ENCODE peak calls at places on chromosomes 11 and 22, in seven cellular contexts. A is Peyer's patch, N is SK-N-SH, Y is heart right ventricle, T is GM12878, P is IMR-90, V is H9. H is an unnamed sample.

GRCh38 chr11:19672591-19673206 is 39.9 kb upstream of the NAV2 start:
- DNase-seq in V (no peak), T (no peak), Y (no peak), N (no peak), A (no peak), P (no peak), H (no peak)

GRCh38 chr22:17346578-17346977 is 22.7 kb upstream of the CECR2 start:
- DNase-seq in V (no peak), N (no peak), T (no peak), P (no peak), A (no peak), Y (no peak), H (no peak)

GRCh38 chr11:6498121-6498520 is 1.0 kb downstream of the DNHD1 start:
- DNase-seq in P (peak), A (no peak), T (no peak), Y (no peak), V (no peak), N (no peak), H (no peak)

GRCh38 chr11:63180536-63180935 is 36.5 kb upstream of the SLC22A24 start:
- DNase-seq in N (no peak), V (no peak), Y (no peak), T (no peak), A (no peak), P (no peak), H (no peak)

GRCh38 chr11:85874265-85874664 is 19.1 kb downstream of the CCDC83 start:
- DNase-seq in P (peak), N (no peak), Y (no peak), T (no peak), A (no peak), V (no peak), H (no peak)

GRCh38 chr11:88179141-88179540 is 3.9 kb upstream of the RAB38 start:
- DNase-seq in P (peak), T (peak), V (no peak), A (no peak), N (no peak), Y (no peak), H (no peak)

GRCh38 chr11:34972892-34973291 is 56.5 kb downstream of the PDHX start:
- DNase-seq in T (no peak), Y (no peak), A (no peak), V (no peak), N (no peak), P (peak), H (no peak)

GRCh38 chr11:4464216-4465159 is 15.4 kb downstream of the OR52K2 start:
- DNase-seq in T (no peak), A (no peak), P (peak), V (peak), N (no peak), Y (no peak), H (no peak)

GRCh38 chr22:41308054-41308453 is 6.7 kb downstream of the ZC3H7B start:
- DNase-seq in Y (no peak), V (no peak), N (no peak), P (peak), A (no peak), T (no peak), H (peak)

GRCh38 chr11:14908214-14908880 is 16.3 kb upstream of the CYP2R1 start:
- DNase-seq in N (peak), V (peak), T (no peak), P (peak), Y (no peak), A (peak), H (no peak)

GRCh38 chr11:47391077-47391583 is 12.8 kb upstream of the SPI1 start:
- DNase-seq in A (no peak), Y (no peak), T (no peak), P (no peak), N (no peak), V (peak), H (peak)

GRCh38 chr11:86948733-86949132 is 6.5 kb downstream of the FZD4 start:
- DNase-seq in N (no peak), V (no peak), A (no peak), T (no peak), Y (peak), P (no peak), H (no peak)

GRCh38 chr11:64801591-64802369 is 1.2 kb downstream of the MAP4K2 start:
- DNase-seq in P (no peak), Y (no peak), T (no peak), N (peak), V (peak), A (no peak), H (peak)

GRCh38 chr11:34052608-34053160 is 1.2 kb downstream of the CAPRIN1 start:
- DNase-seq in N (peak), P (no peak), A (peak), V (no peak), Y (no peak), T (no peak), H (peak)

GRCh38 chr11:12745787-12746186 is 71.6 kb downstream of the TEAD1 start:
- DNase-seq in N (no peak), T (no peak), P (no peak), Y (no peak), A (no peak), V (no peak), H (no peak)

GRCh38 chr22:34475886-34476285 is 555.6 kb upstream of the LARGE1 start:
- DNase-seq in N (no peak), A (no peak), T (no peak), V (no peak), P (no peak), Y (no peak), H (no peak)

DNA sequence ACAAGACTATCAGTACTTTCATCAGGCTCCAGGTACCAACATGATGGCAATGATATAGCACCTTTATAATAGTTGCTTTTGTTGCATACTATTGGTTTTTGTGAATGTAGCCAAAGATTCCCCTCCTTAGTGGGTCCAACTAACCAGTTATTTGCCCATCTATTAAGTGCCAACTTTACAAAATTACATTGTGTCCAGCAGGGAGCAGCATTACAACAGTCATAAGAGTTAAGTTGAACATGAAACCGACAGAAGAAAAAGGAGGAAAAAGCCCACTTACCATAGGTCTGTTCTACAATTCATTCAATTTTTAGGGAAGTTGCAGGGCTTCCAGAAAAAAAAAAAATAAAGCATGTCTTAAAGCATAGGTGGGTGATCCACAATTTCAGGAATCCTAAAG is 21.6 kb downstream of the IMMP1L start:
- DNase-seq in V (no peak), Y (no peak), A (no peak), T (no peak), P (peak), N (peak), H (no peak)
- TF ChIP-seq CTCF in V (peak), Y (peak), A (no peak), T (peak), P (peak), N (peak), H (peak)

GRCh38 chr11:103948331-103948730 is 88.1 kb upstream of the DDI1 start:
- DNase-seq in T (no peak), N (no peak), V (no peak), A (no peak), Y (no peak), P (no peak), H (no peak)
- H3K27ac ChIP-seq in T (no peak), N (no peak), V (no peak), A (no peak), Y (no peak), P (no peak), H (no peak)

DNA sequence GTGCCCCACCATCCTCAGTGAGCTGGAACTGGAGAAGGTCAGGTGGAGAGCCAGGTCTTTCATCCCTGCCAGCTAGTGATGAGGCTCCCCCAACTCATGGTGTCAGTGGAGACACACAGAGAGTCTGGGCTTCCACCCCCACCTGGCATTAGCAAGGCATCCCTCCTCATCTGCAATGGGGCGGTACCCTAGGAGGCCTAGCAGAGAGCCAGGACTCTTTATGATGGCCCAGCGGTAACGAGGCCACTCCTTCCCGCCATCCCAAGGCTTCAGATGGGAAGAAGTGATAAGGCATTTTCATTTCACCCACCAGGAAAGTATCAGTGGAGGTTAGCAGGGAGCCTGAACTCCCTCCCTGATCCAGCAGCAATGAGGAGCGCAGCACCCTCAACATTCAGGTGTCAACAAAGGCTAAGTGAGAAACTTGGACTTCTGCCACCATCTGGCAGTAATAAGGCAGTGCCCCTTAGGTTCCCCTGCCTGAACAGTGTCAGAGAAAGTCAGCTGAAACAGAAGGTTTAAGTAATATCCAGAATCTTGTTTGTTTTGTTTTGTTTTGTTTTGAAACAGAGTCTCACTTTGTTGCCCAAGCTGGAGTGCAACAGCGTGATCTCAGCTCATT is 40.5 kb upstream of the FBLN1 start:
- DNase-seq in P (no peak), Y (no peak), N (no peak), T (no peak), A (no peak), V (peak), H (no peak)
- TF ChIP-seq CTCF in P (no peak), Y (no peak), N (no peak), T (peak), A (no peak), V (peak), H (no peak)

GRCh38 chr22:45997077-45997774 is 20.3 kb upstream of the WNT7B start:
- DNase-seq in A (peak), N (no peak), Y (peak), V (peak), T (no peak), P (peak), H (peak)
- H3K27ac ChIP-seq in A (peak), N (peak), Y (peak), V (no peak), T (no peak), P (peak), H (peak)

DNA sequence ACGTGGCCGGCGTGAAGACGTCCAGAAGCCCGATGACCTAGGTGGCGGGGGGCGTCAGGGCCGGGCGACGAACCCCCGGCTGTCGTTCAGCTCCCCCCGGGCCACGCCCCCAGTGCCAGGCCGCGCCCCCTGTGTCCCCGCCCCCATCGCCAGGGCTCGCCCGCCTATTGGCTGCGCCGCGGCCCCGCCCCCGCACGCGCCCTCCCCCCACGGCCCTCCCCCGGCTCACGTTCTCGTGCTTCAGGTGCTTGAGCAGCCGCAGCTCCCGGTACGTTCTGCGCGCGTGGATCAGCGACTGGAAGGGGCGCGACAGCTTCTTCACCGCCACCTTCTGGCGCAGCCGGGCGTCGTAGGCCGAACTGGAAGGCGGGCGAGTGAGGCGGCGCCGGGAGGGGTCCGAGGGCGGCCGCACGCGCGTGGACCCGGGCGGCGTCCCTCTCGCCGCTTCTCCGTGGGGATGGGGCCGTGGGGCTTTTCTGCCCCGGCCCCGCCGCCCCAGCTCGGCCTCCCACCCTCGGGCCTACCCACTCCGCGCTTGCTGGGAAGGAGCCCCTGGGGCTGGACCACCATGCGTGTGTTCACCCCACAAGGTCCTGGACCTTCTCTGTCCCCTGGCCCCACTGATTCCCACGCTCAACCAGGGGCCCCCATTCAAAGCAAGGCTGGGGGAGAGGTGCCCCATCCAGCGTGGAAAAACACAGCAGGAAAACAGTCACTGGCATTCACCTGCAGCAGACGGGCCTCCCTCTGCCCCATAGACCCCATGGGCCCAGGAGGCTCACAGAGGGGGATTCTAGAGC is 2.4 kb downstream of the MAPK11 start:
- DNase-seq in V (peak), T (no peak), Y (peak), N (peak), A (no peak), P (peak), H (peak)
- TF ChIP-seq CTCF in V (peak), T (peak), Y (no peak), N (no peak), A (no peak), P (peak), H (no peak)

GRCh38 chr11:132911186-132911585 is 621.1 kb downstream of the OPCML start:
- DNase-seq in Y (no peak), A (no peak), P (peak), N (no peak), V (no peak), T (no peak), H (no peak)

GRCh38 chr11:132913295-132913694 is 619.0 kb downstream of the OPCML start:
- DNase-seq in V (no peak), T (no peak), P (no peak), Y (no peak), A (no peak), N (no peak), H (no peak)

GRCh38 chr11:132913886-132914285 is 618.4 kb downstream of the OPCML start:
- DNase-seq in A (no peak), V (no peak), P (no peak), Y (no peak), N (no peak), T (no peak), H (no peak)

GRCh38 chr11:132910016-132910760 is 622.1 kb downstream of the OPCML start:
- DNase-seq in P (no peak), V (no peak), A (no peak), T (no peak), Y (no peak), N (no peak), H (no peak)

GRCh38 chr11:132914600-132914999 is 617.7 kb downstream of the OPCML start:
- DNase-seq in N (no peak), T (no peak), A (no peak), Y (no peak), V (no peak), P (no peak), H (no peak)
- H3K27ac ChIP-seq in N (no peak), T (no peak), A (no peak), Y (no peak), V (no peak), P (no peak), H (no peak)

DNA sequence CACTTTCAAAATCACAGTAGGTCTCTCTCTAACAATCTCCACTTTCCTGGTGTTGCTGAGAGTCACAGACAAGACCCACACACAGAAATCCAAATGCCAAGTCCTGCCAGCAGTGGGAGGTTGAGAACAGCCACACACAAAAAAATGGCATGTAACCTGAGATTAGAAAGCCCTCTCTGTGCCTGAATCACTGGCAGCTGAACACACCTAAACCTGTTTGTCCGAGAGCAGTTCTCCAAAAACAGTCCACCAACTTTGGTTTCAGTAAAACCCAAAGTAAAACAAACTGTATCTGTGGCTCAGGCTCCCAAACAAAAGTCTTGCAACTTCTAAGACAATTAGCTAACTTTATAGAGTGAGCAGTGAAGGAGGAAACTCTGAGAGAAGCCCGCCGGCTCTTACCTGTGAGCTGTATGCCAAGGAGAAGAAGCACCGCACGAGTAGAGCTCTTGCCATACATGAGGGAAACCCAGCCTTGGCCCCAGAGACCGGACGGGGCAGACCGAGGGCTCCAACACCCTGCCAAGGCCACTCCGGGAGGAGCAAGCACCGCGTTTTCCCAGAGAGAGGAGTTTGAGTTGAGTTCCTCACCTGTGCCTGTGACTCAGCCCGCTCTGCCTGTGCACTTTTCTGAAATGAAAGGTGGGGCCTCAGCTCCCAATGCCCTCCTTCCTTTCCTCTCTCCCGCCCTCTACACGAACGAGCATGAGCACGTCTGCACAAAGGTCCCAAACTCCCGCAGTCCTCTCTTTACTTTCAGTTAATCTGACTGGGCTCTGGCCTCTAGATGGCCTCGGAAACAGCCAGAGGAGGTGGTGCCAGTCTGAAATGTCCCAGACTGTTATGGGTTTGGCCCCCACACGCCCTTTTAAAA is at the start of gene MPZL2:
- DNase-seq in T (no peak), N (no peak), P (no peak), A (no peak), Y (peak), V (peak), H (no peak)
- TF ChIP-seq CTCF in T (no peak), N (no peak), P (no peak), A (no peak), Y (no peak), V (peak), H (no peak)

GRCh38 chr22:49914256-49914655 is 4.0 kb downstream of the ALG12 start:
- DNase-seq in P (no peak), V (no peak), Y (no peak), N (no peak), T (no peak), A (no peak), H (no peak)
- H3K27ac ChIP-seq in P (no peak), V (no peak), Y (no peak), N (no peak), T (no peak), A (no peak), H (no peak)

H was measured in sigmoid colon.